ENCODE peak calls at places on chromosomes 6 and 20, in seven cellular contexts. H is foreskin keratinocyte, Y is pancreas, N is right atrium auricular region, V is natural killer cell, Q is endothelial cell, T is astrocyte. C is an unnamed sample.

GRCh38 chr6:160398674-160399271 is 50.6 kb downstream of the SLC22A3 start:
- DNase-seq in H (no peak), Y (no peak), N (no peak), V (no peak), Q (no peak), T (peak), C (no peak)

GRCh38 chr20:9103955-9104354 is 35.1 kb downstream of the PLCB4 start:
- DNase-seq in H (peak), Y (no peak), N (no peak), V (no peak), Q (no peak), T (no peak), C (no peak)

GRCh38 chr6:142796571-142796970 is 148.4 kb downstream of the HIVEP2 start:
- DNase-seq in H (no peak), Y (no peak), N (no peak), V (no peak), Q (no peak), T (peak), C (peak)

GRCh38 chr6:155026366-155027045 is 31.4 kb downstream of the TIAM2 start:
- DNase-seq in H (peak), Y (no peak), N (no peak), V (no peak), Q (no peak), T (peak), C (no peak)

GRCh38 chr6:52530351-52530750 is 46.5 kb downstream of the TRAM2 start:
- DNase-seq in H (no peak), Y (no peak), N (no peak), V (no peak), Q (no peak), T (no peak), C (no peak)

GRCh38 chr6:163355471-163355991 is 59.0 kb upstream of the QKI start:
- DNase-seq in H (no peak), Y (no peak), N (peak), V (no peak), Q (no peak), T (peak), C (peak)

GRCh38 chr6:84449220-84449619 is 221.8 kb upstream of the CEP162 start:
- DNase-seq in H (no peak), Y (no peak), N (no peak), V (no peak), Q (no peak), T (no peak), C (no peak)

GRCh38 chr6:73560853-73561407 is 40.1 kb upstream of the EEF1A1 start:
- DNase-seq in H (no peak), Y (no peak), N (no peak), V (no peak), Q (no peak), T (no peak), C (no peak)

GRCh38 chr6:132401120-132401940 is at the start of gene MOXD1:
- DNase-seq in H (no peak), Y (peak), N (no peak), V (peak), Q (peak), T (no peak), C (no peak)

GRCh38 chr6:163761491-163761890 is 347.0 kb downstream of the QKI start:
- DNase-seq in H (no peak), Y (no peak), N (no peak), V (no peak), Q (no peak), T (peak), C (no peak)

GRCh38 chr6:692858-693736 is at the start of gene EXOC2:
- DNase-seq in H (peak), Y (peak), N (peak), V (peak), Q (peak), T (peak), C (peak)

GRCh38 chr6:43855247-43855646 is 85.2 kb downstream of the VEGFA start:
- DNase-seq in H (no peak), Y (no peak), N (no peak), V (no peak), Q (no peak), T (no peak), C (peak)

GRCh38 chr20:3563548-3564177 is 92.8 kb downstream of the ATRN start:
- DNase-seq in H (no peak), Y (no peak), N (no peak), V (no peak), Q (peak), T (peak), C (no peak)

GRCh38 chr6:160992323-160993314 is 1.1 kb downstream of the MAP3K4 start:
- DNase-seq in H (peak), Y (no peak), N (no peak), V (no peak), Q (peak), T (peak), C (no peak)

GRCh38 chr6:160400426-160400825 is 52.2 kb downstream of the SLC22A3 start:
- DNase-seq in H (no peak), Y (no peak), N (no peak), V (no peak), Q (no peak), T (peak), C (no peak)

GRCh38 chr6:44264154-44265002 is 973 bp downstream of the NFKBIE start:
- DNase-seq in H (no peak), Y (peak), N (no peak), V (peak), Q (peak), T (no peak), C (peak)

GRCh38 chr6:96926425-96926824 is 1.9 kb downstream of the KLHL32 start:
- DNase-seq in H (no peak), Y (no peak), N (no peak), V (no peak), Q (no peak), T (no peak), C (no peak)

GRCh38 chr6:107448776-107449175 is 10.6 kb downstream of the PDSS2 start:
- DNase-seq in H (no peak), Y (no peak), N (no peak), V (no peak), Q (no peak), T (no peak), C (no peak)

GRCh38 chr6:21100959-21101358 is 492.6 kb upstream of the SOX4 start:
- DNase-seq in H (no peak), Y (no peak), N (no peak), V (no peak), Q (no peak), T (no peak), C (no peak)

GRCh38 chr20:11978496-11978895 is 60.8 kb downstream of the BTBD3 start:
- DNase-seq in H (no peak), Y (no peak), N (no peak), V (no peak), Q (no peak), T (no peak), C (no peak)

GRCh38 chr6:15960740-15961629 is 167.9 kb upstream of the MYLIP start:
- DNase-seq in H (no peak), Y (no peak), N (no peak), V (no peak), Q (no peak), T (no peak), C (no peak)

GRCh38 chr6:110875548-110876169 is 1.1 kb downstream of the AMD1 start:
- DNase-seq in H (no peak), Y (peak), N (peak), V (no peak), Q (peak), T (no peak), C (peak)

DNA sequence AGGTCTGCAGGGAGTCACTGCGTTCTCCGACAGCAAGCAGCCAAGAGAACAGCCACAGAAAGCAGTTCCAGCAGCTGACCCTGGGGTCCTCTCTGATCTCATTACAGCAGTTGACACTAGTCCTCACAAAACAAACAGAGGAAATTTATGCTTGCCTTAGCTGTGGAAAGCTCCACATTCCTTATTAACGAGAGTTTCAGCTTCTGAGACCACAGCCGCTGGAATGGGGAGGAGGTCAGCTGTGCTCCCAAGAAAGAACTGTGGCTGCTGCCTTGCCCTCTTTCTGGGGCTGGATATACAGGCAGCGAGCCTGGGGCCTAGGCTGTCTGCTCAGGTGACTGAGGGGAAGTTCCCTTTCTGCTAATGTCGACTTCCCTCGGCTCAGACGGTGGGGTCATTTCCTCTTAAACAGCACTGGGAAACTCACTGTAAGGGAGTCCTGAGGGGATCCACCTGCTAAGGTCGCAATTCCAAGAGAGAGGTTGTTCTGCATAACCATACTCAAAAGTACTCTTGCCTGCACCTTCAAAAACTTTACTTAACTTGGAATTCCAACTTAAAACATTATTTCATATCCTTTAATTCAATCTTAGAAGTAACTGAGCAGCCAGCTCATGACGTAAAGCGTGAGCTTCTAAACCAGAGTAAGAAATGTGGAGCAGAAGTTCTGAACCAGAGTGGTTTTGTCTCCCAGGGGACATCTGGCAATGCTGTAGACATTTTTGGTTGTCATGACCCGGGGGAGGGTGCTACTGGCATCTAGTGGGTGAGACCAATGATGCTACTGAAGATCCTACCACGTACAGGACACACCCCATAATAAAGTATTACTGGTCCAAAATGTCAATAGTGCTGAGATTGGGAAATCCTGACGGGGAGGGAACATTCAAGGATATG is 80.3 kb downstream of the BACH2 start:
- DNase-seq in H (no peak), Y (no peak), N (no peak), V (no peak), Q (peak), T (peak), C (peak)
- TF ChIP-seq CTCF in H (no peak), Y (no peak), N (no peak), V (no peak), Q (no peak), T (no peak), C (no peak)

DNA sequence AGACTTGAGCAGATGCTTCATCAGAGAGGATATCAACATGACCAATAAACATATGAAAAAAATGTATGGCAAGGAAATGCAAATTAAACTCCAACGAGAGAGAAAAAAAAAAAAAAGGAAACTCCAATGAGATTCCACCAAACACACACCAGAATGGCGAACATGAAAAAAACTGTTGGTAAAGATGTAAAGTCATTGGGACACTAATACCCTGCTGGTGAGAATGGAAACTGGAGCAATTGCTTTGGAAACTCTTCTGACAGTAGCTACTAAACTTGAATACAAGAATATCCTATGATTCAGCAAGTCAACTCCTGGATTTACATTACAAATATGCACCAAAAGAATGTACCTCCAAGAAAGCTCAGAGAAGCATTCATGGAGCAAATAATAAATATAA is 260.7 kb upstream of the ECI2 start:
- DNase-seq in H (no peak), Y (no peak), N (no peak), V (no peak), Q (no peak), T (no peak), C (no peak)
- TF ChIP-seq CTCF in H (no peak), Y (no peak), N (no peak), V (no peak), Q (no peak), T (peak), C (no peak)

GRCh38 chr6:27374824-27375612 is 13.5 kb upstream of the ZNF391 start:
- DNase-seq in H (peak), Y (peak), N (peak), V (peak), Q (peak), T (peak), C (no peak)

GRCh38 chr6:27370391-27370790 is 18.2 kb upstream of the ZNF391 start:
- DNase-seq in H (no peak), Y (no peak), N (no peak), V (no peak), Q (no peak), T (no peak), C (no peak)

DNA sequence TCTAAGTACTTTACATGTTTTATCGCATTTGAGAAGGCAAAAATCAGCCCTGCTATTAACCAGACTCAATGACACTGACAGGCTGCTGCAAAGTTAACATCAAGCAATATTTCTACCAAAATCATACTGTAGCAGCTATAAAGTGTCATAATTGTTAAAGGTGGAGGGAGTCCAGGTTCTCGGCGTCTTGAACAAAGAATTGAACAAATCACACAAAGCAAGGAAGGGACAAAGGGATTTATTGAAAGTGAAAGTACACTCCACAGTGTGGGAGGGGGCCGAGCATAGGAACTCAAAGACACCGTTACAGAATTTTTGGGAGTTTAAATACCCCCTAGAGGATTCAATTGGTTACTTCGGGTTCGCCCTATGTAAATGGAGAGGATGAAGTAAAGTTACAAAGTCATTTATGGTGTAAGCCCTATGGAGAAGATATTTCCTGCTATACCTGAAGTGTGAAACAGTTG is 12.9 kb upstream of the ZNF391 start:
- DNase-seq in H (peak), Y (no peak), N (no peak), V (no peak), Q (no peak), T (no peak), C (no peak)
- TF ChIP-seq CTCF in H (no peak), Y (no peak), N (no peak), V (no peak), Q (peak), T (no peak), C (no peak)

DNA sequence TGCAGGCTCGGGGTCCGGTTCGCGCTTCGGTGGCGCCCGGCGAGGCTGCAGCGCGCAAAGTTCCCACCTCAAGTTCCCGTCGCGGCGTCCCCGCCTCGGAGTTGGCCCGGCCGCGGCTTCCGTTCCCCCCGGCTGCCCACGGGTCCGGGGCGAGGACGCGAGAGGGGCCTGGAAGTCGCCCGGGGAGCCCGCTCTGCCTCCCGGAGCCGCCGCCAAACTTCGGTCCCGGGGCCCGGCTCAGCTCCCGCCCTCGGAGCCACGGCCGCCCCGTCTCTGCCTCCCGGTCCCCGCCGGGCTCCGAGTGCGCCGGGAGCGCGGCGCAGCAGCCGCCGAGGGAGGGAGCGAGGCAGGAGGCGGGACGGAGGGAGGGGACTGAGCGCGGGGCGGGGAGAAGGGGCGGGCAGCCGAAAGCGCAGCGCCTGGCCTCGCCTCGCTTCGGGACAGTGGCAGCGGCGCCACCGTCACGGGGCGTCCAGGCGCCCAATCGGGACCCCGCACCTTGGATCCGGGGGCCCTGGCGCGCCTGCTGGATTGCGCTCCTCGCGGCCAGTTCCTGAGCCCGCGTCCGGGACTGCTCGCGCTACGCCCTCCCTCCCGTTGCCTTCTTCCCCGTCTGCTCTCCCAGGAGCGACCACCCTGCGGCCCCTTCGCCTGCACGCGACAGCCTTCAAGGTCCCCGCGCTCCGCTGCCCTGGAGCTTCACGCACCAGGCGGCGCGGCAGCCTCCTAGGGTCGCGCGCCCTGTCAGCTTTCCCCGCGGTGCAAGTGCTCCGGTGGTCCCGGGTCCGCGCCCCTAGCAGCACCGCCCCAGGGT is at the start of gene KCNG1:
- DNase-seq in H (no peak), Y (peak), N (no peak), V (no peak), Q (peak), T (peak), C (no peak)
- TF ChIP-seq CTCF in H (no peak), Y (no peak), N (no peak), V (no peak), Q (no peak), T (no peak), C (no peak)

DNA sequence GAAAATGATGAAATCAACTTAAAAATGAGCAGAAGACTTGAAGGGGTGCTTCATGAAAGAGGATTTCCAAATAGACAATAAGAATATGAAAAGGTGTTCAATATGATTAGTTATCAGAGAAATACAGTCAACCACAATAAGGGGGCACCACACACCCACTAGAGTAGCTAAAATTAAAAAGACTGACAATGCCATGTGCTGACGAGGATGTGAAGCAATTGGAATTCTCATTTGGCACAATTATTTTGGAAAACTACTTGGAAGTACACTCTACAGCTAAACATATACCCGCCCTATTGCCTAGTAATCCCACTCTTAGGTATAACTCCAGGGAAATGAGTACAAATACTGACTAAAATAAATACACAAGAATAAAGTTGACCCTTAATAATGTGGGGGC is 45.0 kb downstream of the MOCS1 start:
- DNase-seq in H (no peak), Y (no peak), N (no peak), V (no peak), Q (no peak), T (no peak), C (no peak)
- TF ChIP-seq CTCF in H (no peak), Y (no peak), N (no peak), V (no peak), Q (no peak), T (no peak), C (no peak)

C was measured in CD14-positive monocyte.